ENCODE peak calls at places on chromosomes 5 and 9, in seven cellular contexts. One of them, this sample, is unnamed.

GRCh38 chr5:113451797-113452196 is 17.0 kb upstream of the TSSK1B start:
- DNase-seq in AG10803: peak
- DNase-seq in kidney: no peak
- DNase-seq in psoas muscle: no peak
- DNase-seq in heart right ventricle: no peak
- DNase-seq in BJ: no peak
- DNase-seq in RWPE1: no peak
- DNase-seq in this sample: no peak

GRCh38 chr9:114452219-114453169 is 52.8 kb downstream of the WHRN start:
- DNase-seq in psoas muscle: no peak
- DNase-seq in kidney: peak
- DNase-seq in heart right ventricle: no peak
- DNase-seq in AG10803: no peak
- DNase-seq in RWPE1: no peak
- DNase-seq in BJ: no peak
- DNase-seq in this sample: no peak

GRCh38 chr9:121613009-121613766 is 38.2 kb upstream of the DAB2IP start:
- DNase-seq in psoas muscle: no peak
- DNase-seq in AG10803: no peak
- DNase-seq in heart right ventricle: no peak
- DNase-seq in RWPE1: no peak
- DNase-seq in kidney: no peak
- DNase-seq in BJ: no peak
- DNase-seq in this sample: no peak

GRCh38 chr5:1103505-1104326 is 8.1 kb downstream of the SLC12A7 start:
- DNase-seq in RWPE1: no peak
- DNase-seq in heart right ventricle: peak
- DNase-seq in AG10803: no peak
- DNase-seq in psoas muscle: peak
- DNase-seq in kidney: peak
- DNase-seq in BJ: no peak
- DNase-seq in this sample: no peak

GRCh38 chr5:135729582-135729879 is 104.9 kb upstream of the SLC25A48 start:
- DNase-seq in RWPE1: peak
- DNase-seq in kidney: no peak
- DNase-seq in heart right ventricle: no peak
- DNase-seq in AG10803: no peak
- DNase-seq in psoas muscle: no peak
- DNase-seq in BJ: no peak
- DNase-seq in this sample: peak

GRCh38 chr5:58680503-58680902 is 97.6 kb downstream of the RAB3C start:
- DNase-seq in AG10803: no peak
- DNase-seq in psoas muscle: no peak
- DNase-seq in BJ: no peak
- DNase-seq in kidney: no peak
- DNase-seq in RWPE1: no peak
- DNase-seq in heart right ventricle: no peak
- DNase-seq in this sample: no peak

GRCh38 chr5:30846171-30846570 is 347.3 kb upstream of the CDH6 start:
- DNase-seq in heart right ventricle: no peak
- DNase-seq in BJ: no peak
- DNase-seq in kidney: no peak
- DNase-seq in AG10803: no peak
- DNase-seq in RWPE1: no peak
- DNase-seq in psoas muscle: no peak
- DNase-seq in this sample: no peak

GRCh38 chr9:75891277-75892167 is 1.0 kb downstream of the PCSK5 start:
- DNase-seq in RWPE1: no peak
- DNase-seq in BJ: no peak
- DNase-seq in kidney: peak
- DNase-seq in psoas muscle: peak
- DNase-seq in heart right ventricle: peak
- DNase-seq in AG10803: peak
- DNase-seq in this sample: peak

GRCh38 chr9:99112750-99113417 is 8.0 kb downstream of the TGFBR1 start:
- DNase-seq in heart right ventricle: no peak
- DNase-seq in BJ: no peak
- DNase-seq in psoas muscle: no peak
- DNase-seq in RWPE1: no peak
- DNase-seq in AG10803: no peak
- DNase-seq in kidney: no peak
- DNase-seq in this sample: no peak

GRCh38 chr5:34957857-34958690 is 28.7 kb downstream of the DNAJC21 start:
- DNase-seq in psoas muscle: no peak
- DNase-seq in kidney: no peak
- DNase-seq in RWPE1: peak
- DNase-seq in BJ: no peak
- DNase-seq in AG10803: peak
- DNase-seq in heart right ventricle: no peak
- DNase-seq in this sample: peak

GRCh38 chr5:75050415-75050814 is 1.9 kb downstream of the GCNT4 start:
- DNase-seq in RWPE1: no peak
- DNase-seq in AG10803: peak
- DNase-seq in psoas muscle: no peak
- DNase-seq in heart right ventricle: no peak
- DNase-seq in BJ: no peak
- DNase-seq in kidney: no peak
- DNase-seq in this sample: no peak

GRCh38 chr5:114928644-114929462 is 240.9 kb downstream of the TRIM36 start:
- DNase-seq in kidney: peak
- DNase-seq in BJ: no peak
- DNase-seq in AG10803: no peak
- DNase-seq in RWPE1: no peak
- DNase-seq in heart right ventricle: no peak
- DNase-seq in psoas muscle: no peak
- DNase-seq in this sample: no peak

GRCh38 chr5:139847790-139848507 is 52.3 kb downstream of the PSD2 start:
- DNase-seq in RWPE1: no peak
- DNase-seq in kidney: peak
- DNase-seq in heart right ventricle: peak
- DNase-seq in AG10803: peak
- DNase-seq in BJ: no peak
- DNase-seq in psoas muscle: peak
- DNase-seq in this sample: no peak

GRCh38 chr5:131230406-131230805 is 33.4 kb upstream of the CDC42SE2 start:
- DNase-seq in psoas muscle: no peak
- DNase-seq in AG10803: no peak
- DNase-seq in BJ: no peak
- DNase-seq in RWPE1: no peak
- DNase-seq in heart right ventricle: no peak
- DNase-seq in kidney: no peak
- DNase-seq in this sample: no peak

GRCh38 chr5:141338538-141339306 is at the start of gene PCDHGA2:
- DNase-seq in BJ: no peak
- DNase-seq in psoas muscle: no peak
- DNase-seq in RWPE1: no peak
- DNase-seq in AG10803: peak
- DNase-seq in kidney: no peak
- DNase-seq in heart right ventricle: peak
- DNase-seq in this sample: no peak

GRCh38 chr5:90475436-90475980 is 844 bp downstream of the POLR3G start:
- DNase-seq in AG10803: no peak
- DNase-seq in RWPE1: peak
- DNase-seq in BJ: no peak
- DNase-seq in kidney: no peak
- DNase-seq in psoas muscle: no peak
- DNase-seq in heart right ventricle: no peak
- DNase-seq in this sample: peak

GRCh38 chr5:39783756-39784421 is 359.1 kb upstream of the DAB2 start:
- DNase-seq in psoas muscle: no peak
- DNase-seq in heart right ventricle: no peak
- DNase-seq in RWPE1: no peak
- DNase-seq in BJ: peak
- DNase-seq in kidney: no peak
- DNase-seq in AG10803: peak
- DNase-seq in this sample: no peak

DNA sequence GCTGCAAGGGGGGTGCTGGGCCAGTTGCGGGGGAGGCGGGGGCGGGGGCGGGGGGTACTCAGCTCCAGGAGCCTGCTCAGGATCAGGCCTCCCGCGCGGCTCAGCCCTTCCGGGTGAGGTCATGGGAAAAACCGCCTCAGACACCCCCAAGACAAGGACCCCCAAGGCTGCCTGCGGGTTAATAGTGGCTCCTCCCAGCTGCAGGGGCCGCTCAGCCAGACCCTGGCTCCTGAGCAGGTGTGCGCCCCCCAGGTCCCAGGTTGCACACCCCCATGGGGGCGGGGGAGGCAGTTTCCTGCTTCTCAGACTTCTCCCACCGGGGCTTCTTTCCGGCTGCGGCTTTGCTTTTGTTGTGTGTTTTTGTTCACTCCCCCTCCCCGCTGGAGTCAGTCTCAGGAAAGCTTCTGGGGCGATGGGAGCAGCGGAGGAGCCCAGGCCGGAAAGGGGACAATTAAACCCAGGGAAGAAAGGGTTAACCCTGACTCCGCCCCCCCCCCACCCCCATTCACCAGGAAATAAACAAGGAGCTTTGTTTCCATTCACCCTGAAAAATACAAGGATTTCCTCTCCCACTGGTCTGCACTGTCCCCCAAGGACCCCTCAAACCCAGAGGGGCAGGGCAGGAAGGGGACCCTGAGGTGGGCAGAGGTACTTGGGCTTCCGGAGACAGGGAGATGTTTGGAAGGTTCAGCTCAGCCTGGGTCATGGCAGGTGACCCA is 42.3 kb upstream of the NOTCH1 start:
- DNase-seq in AG10803: no peak
- DNase-seq in kidney: peak
- DNase-seq in heart right ventricle: peak
- DNase-seq in BJ: no peak
- DNase-seq in RWPE1: no peak
- DNase-seq in psoas muscle: no peak
- DNase-seq in this sample: no peak
- TF ChIP-seq CTCF in AG10803: no peak
- TF ChIP-seq CTCF in kidney: no peak
- TF ChIP-seq CTCF in heart right ventricle: no peak
- TF ChIP-seq CTCF in BJ: no peak
- TF ChIP-seq CTCF in RWPE1: no peak
- TF ChIP-seq CTCF in psoas muscle: no peak
- TF ChIP-seq CTCF in this sample: no peak

GRCh38 chr5:102532126-102532525 is 33.3 kb upstream of the SLCO6A1 start:
- DNase-seq in psoas muscle: peak
- DNase-seq in AG10803: no peak
- DNase-seq in BJ: no peak
- DNase-seq in RWPE1: no peak
- DNase-seq in kidney: no peak
- DNase-seq in heart right ventricle: peak
- DNase-seq in this sample: no peak

GRCh38 chr5:102537011-102537410 is 38.2 kb upstream of the SLCO6A1 start:
- DNase-seq in AG10803: no peak
- DNase-seq in RWPE1: no peak
- DNase-seq in psoas muscle: no peak
- DNase-seq in BJ: no peak
- DNase-seq in kidney: no peak
- DNase-seq in heart right ventricle: no peak
- DNase-seq in this sample: no peak

GRCh38 chr5:102539598-102539997 is 40.8 kb upstream of the SLCO6A1 start:
- DNase-seq in BJ: no peak
- DNase-seq in AG10803: no peak
- DNase-seq in RWPE1: no peak
- DNase-seq in psoas muscle: no peak
- DNase-seq in heart right ventricle: no peak
- DNase-seq in kidney: no peak
- DNase-seq in this sample: peak

GRCh38 chr5:102540251-102540812 is 41.5 kb upstream of the SLCO6A1 start:
- DNase-seq in psoas muscle: no peak
- DNase-seq in BJ: no peak
- DNase-seq in kidney: no peak
- DNase-seq in heart right ventricle: no peak
- DNase-seq in AG10803: no peak
- DNase-seq in RWPE1: no peak
- DNase-seq in this sample: no peak

DNA sequence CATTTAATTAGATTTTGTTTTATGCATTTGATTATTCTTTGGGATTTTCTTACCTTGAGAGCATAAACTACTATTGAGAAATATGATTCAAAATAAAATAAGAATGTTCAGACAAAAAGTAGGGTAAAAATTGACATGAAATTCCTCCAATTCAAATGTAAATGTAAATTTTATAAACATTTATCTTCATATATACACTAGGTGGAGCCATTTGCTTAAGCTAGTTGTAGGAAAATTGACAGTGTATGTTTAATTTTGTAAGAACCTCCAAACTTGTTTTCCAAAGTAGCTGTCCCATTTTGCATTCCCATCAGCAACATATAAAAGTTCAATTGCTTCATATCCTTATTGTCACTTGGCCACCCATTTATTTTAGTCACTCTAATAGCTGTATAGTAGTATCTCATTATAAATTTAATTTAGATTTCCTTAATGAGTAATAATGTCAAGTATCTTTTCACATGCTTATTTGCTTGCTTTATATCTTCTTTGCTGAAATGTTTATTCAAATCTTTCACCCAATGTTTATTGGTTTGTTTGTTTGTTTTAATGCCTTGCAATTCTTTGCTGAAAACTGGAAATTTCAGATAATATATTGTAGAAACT is 37.6 kb upstream of the SLCO6A1 start:
- DNase-seq in heart right ventricle: no peak
- DNase-seq in BJ: peak
- DNase-seq in AG10803: peak
- DNase-seq in kidney: no peak
- DNase-seq in RWPE1: peak
- DNase-seq in psoas muscle: no peak
- DNase-seq in this sample: no peak
- TF ChIP-seq CTCF in heart right ventricle: peak
- TF ChIP-seq CTCF in BJ: peak
- TF ChIP-seq CTCF in AG10803: peak
- TF ChIP-seq CTCF in kidney: peak
- TF ChIP-seq CTCF in RWPE1: peak
- TF ChIP-seq CTCF in psoas muscle: peak
- TF ChIP-seq CTCF in this sample: peak

DNA sequence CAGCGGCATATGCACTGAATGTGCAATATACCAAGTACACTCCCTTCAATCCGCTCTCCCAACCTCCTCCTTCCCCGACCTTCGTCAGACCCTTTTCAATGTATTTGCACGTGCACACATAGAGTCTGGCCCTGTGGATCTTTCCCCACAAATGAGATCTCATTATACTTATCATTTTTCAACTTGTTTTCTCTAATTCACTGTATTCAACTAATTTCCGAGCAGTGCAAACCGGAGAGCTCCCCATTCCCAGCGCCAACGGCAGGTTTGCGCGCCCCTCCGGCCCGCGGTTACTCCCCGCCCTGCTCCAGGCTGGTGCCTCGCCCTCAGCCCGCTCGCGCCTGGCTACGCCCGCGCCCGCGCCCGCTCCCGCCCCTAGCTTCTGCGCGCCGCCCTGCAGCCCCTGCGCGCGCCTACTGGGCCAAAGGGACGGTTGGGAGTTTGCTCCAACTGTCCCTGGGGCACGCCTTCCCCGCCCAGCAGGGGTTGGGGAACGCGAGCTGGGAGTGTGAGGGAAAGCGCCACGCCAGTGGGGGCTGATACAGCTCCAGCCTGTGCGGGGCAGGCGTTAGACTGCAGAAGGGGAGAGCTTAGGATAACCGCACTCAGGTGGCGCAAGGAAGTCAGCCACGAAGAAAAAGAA is 3.3 kb upstream of the CDC20B start:
- DNase-seq in heart right ventricle: no peak
- DNase-seq in BJ: no peak
- DNase-seq in RWPE1: peak
- DNase-seq in kidney: peak
- DNase-seq in AG10803: no peak
- DNase-seq in psoas muscle: peak
- DNase-seq in this sample: no peak
- TF ChIP-seq CTCF in heart right ventricle: peak
- TF ChIP-seq CTCF in BJ: peak
- TF ChIP-seq CTCF in RWPE1: peak
- TF ChIP-seq CTCF in kidney: peak
- TF ChIP-seq CTCF in AG10803: no peak
- TF ChIP-seq CTCF in psoas muscle: peak
- TF ChIP-seq CTCF in this sample: peak

GRCh38 chr5:116032094-116032517 is at the start of gene ARL14EPL:
- DNase-seq in kidney: no peak
- DNase-seq in BJ: peak
- DNase-seq in RWPE1: peak
- DNase-seq in AG10803: peak
- DNase-seq in heart right ventricle: no peak
- DNase-seq in psoas muscle: peak
- DNase-seq in this sample: peak
- TF ChIP-seq CTCF in kidney: no peak
- TF ChIP-seq CTCF in BJ: peak
- TF ChIP-seq CTCF in RWPE1: peak
- TF ChIP-seq CTCF in AG10803: peak
- TF ChIP-seq CTCF in heart right ventricle: peak
- TF ChIP-seq CTCF in psoas muscle: peak
- TF ChIP-seq CTCF in this sample: peak

This sample was measured in foreskin keratinocyte.